ENCODE peak calls at places on chromosomes 13 and 19, in seven cellular contexts. Z, A, W, G, Y, U and R are unnamed samples.

GRCh38 chr13:20526664-20527063 is 1.0 kb upstream of the CRYL1 start:
- DNase-seq in Z (no peak), A (no peak), W (no peak), G (no peak), Y (no peak), U (no peak), R (no peak)

GRCh38 chr19:54429176-54429495 is 13.9 kb downstream of the TTYH1 start:
- DNase-seq in Z (no peak), A (no peak), W (no peak), G (no peak), Y (no peak), U (no peak), R (no peak)

GRCh38 chr13:51258612-51259358 is 36.6 kb downstream of the FAM124A start:
- DNase-seq in Z (no peak), A (no peak), W (no peak), G (no peak), Y (no peak), U (no peak), R (no peak)

GRCh38 chr13:112900691-112901091 is 68.3 kb upstream of the MCF2L start:
- DNase-seq in Z (no peak), A (no peak), W (no peak), G (peak; percentile 62), Y (no peak), U (no peak), R (no peak)

GRCh38 chr19:6801397-6802086 is 29.0 kb downstream of the VAV1 start:
- DNase-seq in Z (peak; percentile 62), A (peak; percentile 57), W (peak; percentile 79), G (peak; percentile 83), Y (peak; percentile 87), U (peak; percentile 76), R (peak; percentile 63)

GRCh38 chr13:92224825-92225224 is 826.4 kb downstream of the GPC5 start:
- DNase-seq in Z (no peak), A (no peak), W (no peak), G (no peak), Y (no peak), U (no peak), R (no peak)

GRCh38 chr13:23678768-23679167 is 108.6 kb downstream of the TNFRSF19 start:
- DNase-seq in Z (no peak), A (no peak), W (no peak), G (no peak), Y (no peak), U (no peak), R (no peak)

GRCh38 chr19:48290341-48290922 is 20.6 kb downstream of the ZNF114 start:
- DNase-seq in Z (no peak), A (no peak), W (no peak), G (no peak), Y (no peak), U (no peak), R (no peak)

GRCh38 chr13:26968431-26969335 is 202.9 kb downstream of the USP12 start:
- DNase-seq in Z (no peak), A (no peak), W (no peak), G (no peak), Y (peak; percentile 44), U (no peak), R (no peak)

GRCh38 chr13:67351114-67351513 is 121.0 kb upstream of the PCDH9 start:
- DNase-seq in Z (no peak), A (no peak), W (no peak), G (no peak), Y (no peak), U (no peak), R (no peak)

GRCh38 chr13:22801402-22802003 is 379.3 kb upstream of the SGCG start:
- DNase-seq in Z (no peak), A (no peak), W (no peak), G (no peak), Y (no peak), U (no peak), R (no peak)

GRCh38 chr13:37484056-37484455 is 114.5 kb downstream of the POSTN start:
- DNase-seq in Z (no peak), A (no peak), W (no peak), G (no peak), Y (no peak), U (no peak), R (no peak)

GRCh38 chr13:45412274-45413049 is 5.7 kb downstream of the SLC25A30 start:
- DNase-seq in Z (no peak), A (no peak), W (no peak), G (no peak), Y (no peak), U (no peak), R (no peak)

GRCh38 chr19:14147797-14148605 is 11.6 kb upstream of the ASF1B start:
- DNase-seq in Z (peak; percentile 85), A (peak; percentile 74), W (peak; percentile 42), G (peak; percentile 91), Y (peak; percentile 89), U (peak; percentile 40), R (peak; percentile 41)

GRCh38 chr19:41997851-41998229 is 3.8 kb upstream of the ATP1A3 start:
- DNase-seq in Z (no peak), A (no peak), W (no peak), G (no peak), Y (no peak), U (no peak), R (no peak)

GRCh38 chr19:17575871-17576757 is 20.7 kb downstream of the COLGALT1 start:
- DNase-seq in Z (no peak), A (no peak), W (no peak), G (peak; percentile 73), Y (no peak), U (no peak), R (no peak)

GRCh38 chr13:93388701-93389100 is 162.1 kb downstream of the GPC6 start:
- DNase-seq in Z (no peak), A (no peak), W (no peak), G (no peak), Y (no peak), U (no peak), R (no peak)

GRCh38 chr13:93386191-93386590 is 159.6 kb downstream of the GPC6 start:
- DNase-seq in Z (no peak), A (no peak), W (no peak), G (no peak), Y (no peak), U (no peak), R (no peak)
- H3K9me3 ChIP-seq in Z (no peaks in the 10 kb centered on the region), A (no peaks in the 10 kb centered on the region), W (no peaks in the 10 kb centered on the region), G (no peaks in the 10 kb centered on the region), Y (no peaks in the 10 kb centered on the region), U (no peaks in the 10 kb centered on the region), R (no peaks in the 10 kb centered on the region)

GRCh38 chr19:31054430-31054829 is 294.8 kb downstream of the TSHZ3 start:
- DNase-seq in Z (no peak), A (peak; percentile 14), W (peak; percentile 8), G (no peak), Y (peak; percentile 63), U (peak; percentile 5), R (peak; percentile 8)

GRCh38 chr19:31064486-31064885 is 284.8 kb downstream of the TSHZ3 start:
- DNase-seq in Z (no peak), A (no peak), W (no peak), G (no peak), Y (no peak), U (no peak), R (no peak)

GRCh38 chr19:31055454-31055853 is 293.8 kb downstream of the TSHZ3 start:
- DNase-seq in Z (no peak), A (no peak), W (no peak), G (no peak), Y (no peak), U (no peak), R (no peak)

GRCh38 chr19:31058676-31059075 is 290.6 kb downstream of the TSHZ3 start:
- DNase-seq in Z (no peak), A (no peak), W (no peak), G (no peak), Y (no peak), U (no peak), R (no peak)
- H3K9me3 ChIP-seq in Z (no peaks in the 10 kb centered on the region), A (no peaks in the 10 kb centered on the region), W (peaks cover 7% of the 10 kb centered on the region), G (no peaks in the 10 kb centered on the region), Y (no peaks in the 10 kb centered on the region), U (no peaks in the 10 kb centered on the region), R (no peaks in the 10 kb centered on the region)

DNA sequence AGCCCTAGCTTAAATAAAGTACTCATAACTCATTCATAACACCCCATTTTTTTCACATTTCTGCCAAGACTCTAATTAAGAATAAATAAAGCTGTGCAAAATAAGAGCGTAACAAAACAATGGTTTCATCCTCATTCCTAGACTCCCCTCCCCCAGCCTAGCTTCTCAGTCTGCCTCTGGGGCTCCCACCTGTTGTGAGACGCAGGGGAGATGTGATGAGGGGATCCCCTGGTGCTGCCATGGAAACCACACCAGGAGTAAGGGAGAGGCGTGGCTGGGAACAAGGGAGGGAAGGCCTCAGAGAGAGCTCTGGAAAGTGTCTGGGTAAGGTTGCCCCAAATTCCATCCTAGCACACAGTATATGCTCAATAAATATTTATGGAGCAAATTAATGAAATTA is 93.3 kb upstream of the USP29 start:
- DNase-seq in Z (no peak), A (no peak), W (no peak), G (no peak), Y (no peak), U (no peak), R (no peak)
- H3K9me3 ChIP-seq in Z (no peaks in the 10 kb centered on the region), A (peaks cover 10% of the 10 kb centered on the region), W (peaks cover 35% of the 10 kb centered on the region), G (no peaks in the 10 kb centered on the region), Y (no peaks in the 10 kb centered on the region), U (no peaks in the 10 kb centered on the region), R (no peaks in the 10 kb centered on the region)

GRCh38 chr19:51887522-51888498 is at the start of gene ZNF577:
- DNase-seq in Z (peak; percentile 86), A (peak; percentile 96), W (peak; percentile 65), G (peak; percentile 95), Y (peak; percentile 94), U (peak; percentile 68), R (peak; percentile 58)
- H3K9me3 ChIP-seq in Z (peaks cover 16% of the 10 kb centered on the region), A (peaks cover 45% of the 10 kb centered on the region), W (peaks cover 100% of the 10 kb centered on the region), G (peaks cover 43% of the 10 kb centered on the region), Y (peaks cover 35% of the 10 kb centered on the region), U (peaks cover 78% of the 10 kb centered on the region), R (peaks cover 55% of the 10 kb centered on the region)